ENCODE peak calls at places on chromosomes 11 and 22, in five cellular contexts. One of them, this sample, is unnamed. For H3K4me1, the result is how much of the 10 kb centered on the place peaks cover.

GRCh38 chr11:108662700-108663099 is 2.2 kb upstream of the DDX10 start:
- DNase-seq in suprapubic skin: no peak
- DNase-seq in lower lobe of right lung: no peak
- DNase-seq in CD8-positive, alpha-beta T cell: no peak
- DNase-seq in heart left ventricle: no peak
- DNase-seq in this sample: no peak

GRCh38 chr11:97641988-97642387 is 1252.2 kb downstream of the JRKL start:
- DNase-seq in lower lobe of right lung: no peak
- DNase-seq in heart left ventricle: no peak
- DNase-seq in CD8-positive, alpha-beta T cell: no peak
- DNase-seq in suprapubic skin: no peak
- DNase-seq in this sample: no peak

GRCh38 chr22:31652129-31652528 is 9.9 kb downstream of the PISD start:
- DNase-seq in heart left ventricle: no peak
- DNase-seq in lower lobe of right lung: no peak
- DNase-seq in CD8-positive, alpha-beta T cell: no peak
- DNase-seq in suprapubic skin: no peak
- DNase-seq in this sample: no peak

GRCh38 chr11:115334932-115335788 is 169.1 kb downstream of the CADM1 start:
- DNase-seq in lower lobe of right lung: no peak
- DNase-seq in heart left ventricle: no peak
- DNase-seq in suprapubic skin: no peak
- DNase-seq in CD8-positive, alpha-beta T cell: no peak
- DNase-seq in this sample: no peak

GRCh38 chr11:114291381-114291780 is 4.8 kb upstream of the NNMT start:
- DNase-seq in heart left ventricle: no peak
- DNase-seq in CD8-positive, alpha-beta T cell: no peak
- DNase-seq in suprapubic skin: no peak
- DNase-seq in lower lobe of right lung: no peak
- DNase-seq in this sample: no peak

GRCh38 chr11:67265633-67266423 is 445 bp upstream of the GRK2 start:
- DNase-seq in heart left ventricle: peak
- DNase-seq in lower lobe of right lung: peak
- DNase-seq in suprapubic skin: no peak
- DNase-seq in CD8-positive, alpha-beta T cell: peak
- DNase-seq in this sample: peak

GRCh38 chr11:103488021-103488420 is 378.8 kb downstream of the DYNC2H1 start:
- DNase-seq in suprapubic skin: no peak
- DNase-seq in heart left ventricle: no peak
- DNase-seq in lower lobe of right lung: no peak
- DNase-seq in CD8-positive, alpha-beta T cell: no peak
- DNase-seq in this sample: no peak

GRCh38 chr11:70867661-70868060 is 384.7 kb downstream of the SHANK2 start:
- DNase-seq in heart left ventricle: no peak
- DNase-seq in lower lobe of right lung: no peak
- DNase-seq in CD8-positive, alpha-beta T cell: no peak
- DNase-seq in suprapubic skin: no peak
- DNase-seq in this sample: no peak

GRCh38 chr22:37223965-37224551 is 11.8 kb upstream of the SSTR3 start:
- DNase-seq in lower lobe of right lung: no peak
- DNase-seq in heart left ventricle: no peak
- DNase-seq in suprapubic skin: no peak
- DNase-seq in CD8-positive, alpha-beta T cell: no peak
- DNase-seq in this sample: no peak

GRCh38 chr11:128901655-128902514 is 10.7 kb downstream of the KCNJ5 start:
- DNase-seq in lower lobe of right lung: no peak
- DNase-seq in CD8-positive, alpha-beta T cell: no peak
- DNase-seq in heart left ventricle: no peak
- DNase-seq in suprapubic skin: no peak
- DNase-seq in this sample: no peak

GRCh38 chr22:44120314-44120704 is 60.4 kb upstream of the PARVG start:
- DNase-seq in CD8-positive, alpha-beta T cell: no peak
- DNase-seq in suprapubic skin: no peak
- DNase-seq in heart left ventricle: no peak
- DNase-seq in lower lobe of right lung: no peak
- DNase-seq in this sample: no peak

GRCh38 chr11:61028135-61028729 is 56.8 kb downstream of the CD6 start:
- DNase-seq in CD8-positive, alpha-beta T cell: peak
- DNase-seq in lower lobe of right lung: no peak
- DNase-seq in heart left ventricle: no peak
- DNase-seq in suprapubic skin: no peak
- DNase-seq in this sample: no peak

GRCh38 chr11:102377891-102378290 is 30.9 kb downstream of the BIRC2 start:
- DNase-seq in lower lobe of right lung: no peak
- DNase-seq in suprapubic skin: no peak
- DNase-seq in heart left ventricle: no peak
- DNase-seq in CD8-positive, alpha-beta T cell: no peak
- DNase-seq in this sample: no peak

GRCh38 chr11:126172596-126173038 is 38.8 kb downstream of the RPUSD4 start:
- DNase-seq in CD8-positive, alpha-beta T cell: no peak
- DNase-seq in heart left ventricle: no peak
- DNase-seq in lower lobe of right lung: peak
- DNase-seq in suprapubic skin: no peak
- DNase-seq in this sample: no peak

GRCh38 chr11:66494935-66495334 is 14.7 kb downstream of the DPP3 start:
- DNase-seq in lower lobe of right lung: no peak
- DNase-seq in CD8-positive, alpha-beta T cell: no peak
- DNase-seq in heart left ventricle: no peak
- DNase-seq in suprapubic skin: no peak
- DNase-seq in this sample: no peak

GRCh38 chr11:73528013-73528412 is 69.9 kb downstream of the FAM168A start:
- DNase-seq in heart left ventricle: no peak
- DNase-seq in lower lobe of right lung: no peak
- DNase-seq in CD8-positive, alpha-beta T cell: no peak
- DNase-seq in suprapubic skin: no peak
- DNase-seq in this sample: no peak

DNA sequence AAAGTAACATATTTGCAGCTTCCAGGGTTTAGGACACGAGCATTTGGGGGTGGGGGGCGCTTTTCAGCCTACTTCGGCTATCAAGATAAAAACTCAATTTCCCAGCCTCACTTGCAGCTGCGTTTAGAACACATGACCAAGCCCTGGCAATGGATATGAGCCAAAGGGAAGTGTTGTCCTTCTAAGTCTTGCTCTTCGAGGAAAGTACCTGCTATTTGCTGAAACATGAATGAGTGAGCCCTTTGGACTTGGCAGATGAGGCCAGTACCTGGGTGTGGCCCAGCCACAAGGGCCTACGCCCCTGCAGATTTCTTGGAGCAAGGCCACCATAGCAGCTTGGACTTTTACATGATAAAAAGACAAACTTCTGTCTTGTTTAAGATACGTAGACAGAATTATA is 60.2 kb upstream of the SORL1 start:
- DNase-seq in heart left ventricle: no peak
- DNase-seq in suprapubic skin: no peak
- DNase-seq in lower lobe of right lung: peak
- DNase-seq in CD8-positive, alpha-beta T cell: no peak
- DNase-seq in this sample: no peak
- H3K4me1 ChIP-seq in heart left ventricle: under half
- H3K4me1 ChIP-seq in suprapubic skin: under half
- H3K4me1 ChIP-seq in lower lobe of right lung: under half
- H3K4me1 ChIP-seq in CD8-positive, alpha-beta T cell: under half
- H3K4me1 ChIP-seq in this sample: under half

GRCh38 chr11:118532091-118532490 is 1.1 kb downstream of the TMEM25 start:
- DNase-seq in suprapubic skin: no peak
- DNase-seq in lower lobe of right lung: no peak
- DNase-seq in heart left ventricle: no peak
- DNase-seq in CD8-positive, alpha-beta T cell: no peak
- DNase-seq in this sample: no peak
- H3K27ac ChIP-seq in suprapubic skin: no peak
- H3K27ac ChIP-seq in lower lobe of right lung: no peak
- H3K27ac ChIP-seq in heart left ventricle: no peak
- H3K27ac ChIP-seq in CD8-positive, alpha-beta T cell: peak
- H3K27ac ChIP-seq in this sample: peak

GRCh38 chr11:88491674-88492073 is 154.1 kb upstream of the CTSC start:
- DNase-seq in heart left ventricle: no peak
- DNase-seq in lower lobe of right lung: no peak
- DNase-seq in CD8-positive, alpha-beta T cell: no peak
- DNase-seq in suprapubic skin: no peak
- DNase-seq in this sample: no peak
- H3K4me1 ChIP-seq in heart left ventricle: under half
- H3K4me1 ChIP-seq in lower lobe of right lung: under half
- H3K4me1 ChIP-seq in CD8-positive, alpha-beta T cell: under half
- H3K4me1 ChIP-seq in suprapubic skin: under half
- H3K4me1 ChIP-seq in this sample: under half

DNA sequence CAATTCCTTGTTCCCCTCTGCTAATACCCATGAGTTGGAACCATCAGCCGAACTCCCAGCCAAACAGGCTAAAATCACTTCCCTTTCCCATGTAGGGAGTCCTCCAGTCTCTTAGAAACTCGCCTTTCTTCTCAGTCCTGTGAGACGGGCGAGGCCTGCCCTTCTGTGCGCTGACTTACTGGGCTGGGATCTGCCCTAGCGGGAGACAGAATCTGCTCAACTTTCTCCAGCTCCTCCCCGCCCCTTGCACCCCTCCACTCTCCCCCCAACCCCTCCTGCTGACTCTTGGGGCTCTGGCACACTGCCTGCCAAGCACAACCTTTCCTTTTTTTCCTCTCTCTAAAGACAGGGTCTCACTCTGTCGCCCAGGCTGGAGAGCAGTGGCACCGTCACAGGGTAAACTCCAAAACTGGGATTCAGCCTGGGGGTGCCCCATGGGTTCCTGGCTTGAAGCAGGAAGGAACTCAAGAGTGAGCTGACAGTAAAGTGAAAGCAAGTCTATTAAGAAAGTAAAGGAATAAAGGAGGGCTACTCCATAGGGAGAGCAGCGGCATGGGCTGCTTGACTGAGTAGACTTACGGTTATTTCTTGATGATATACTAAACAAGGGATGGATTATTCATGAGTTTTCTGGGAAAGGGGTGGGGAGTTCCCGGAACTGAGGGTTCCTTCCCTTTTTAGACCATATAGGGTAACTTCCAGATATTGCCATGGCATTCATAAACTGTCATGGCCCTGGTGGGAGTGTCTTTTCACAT is 53.1 kb upstream of the EMID1 start:
- DNase-seq in CD8-positive, alpha-beta T cell: no peak
- DNase-seq in suprapubic skin: peak
- DNase-seq in lower lobe of right lung: no peak
- DNase-seq in heart left ventricle: no peak
- DNase-seq in this sample: no peak
- H3K27ac ChIP-seq in CD8-positive, alpha-beta T cell: no peak
- H3K27ac ChIP-seq in suprapubic skin: peak
- H3K27ac ChIP-seq in lower lobe of right lung: peak
- H3K27ac ChIP-seq in heart left ventricle: peak
- H3K27ac ChIP-seq in this sample: peak

GRCh38 chr11:2102132-2102882 is 36.9 kb downstream of the IGF2 start:
- DNase-seq in heart left ventricle: peak
- DNase-seq in CD8-positive, alpha-beta T cell: no peak
- DNase-seq in lower lobe of right lung: peak
- DNase-seq in suprapubic skin: peak
- DNase-seq in this sample: no peak

GRCh38 chr11:2102883-2103213 is 36.3 kb downstream of the IGF2 start:
- DNase-seq in heart left ventricle: no peak
- DNase-seq in suprapubic skin: no peak
- DNase-seq in lower lobe of right lung: no peak
- DNase-seq in CD8-positive, alpha-beta T cell: no peak
- DNase-seq in this sample: no peak

GRCh38 chr11:2100361-2101170 is 38.6 kb downstream of the IGF2 start:
- DNase-seq in lower lobe of right lung: peak
- DNase-seq in suprapubic skin: peak
- DNase-seq in heart left ventricle: peak
- DNase-seq in CD8-positive, alpha-beta T cell: no peak
- DNase-seq in this sample: peak

GRCh38 chr11:2099523-2100316 is 39.5 kb downstream of the IGF2 start:
- DNase-seq in CD8-positive, alpha-beta T cell: no peak
- DNase-seq in lower lobe of right lung: peak
- DNase-seq in suprapubic skin: peak
- DNase-seq in heart left ventricle: no peak
- DNase-seq in this sample: peak

DNA sequence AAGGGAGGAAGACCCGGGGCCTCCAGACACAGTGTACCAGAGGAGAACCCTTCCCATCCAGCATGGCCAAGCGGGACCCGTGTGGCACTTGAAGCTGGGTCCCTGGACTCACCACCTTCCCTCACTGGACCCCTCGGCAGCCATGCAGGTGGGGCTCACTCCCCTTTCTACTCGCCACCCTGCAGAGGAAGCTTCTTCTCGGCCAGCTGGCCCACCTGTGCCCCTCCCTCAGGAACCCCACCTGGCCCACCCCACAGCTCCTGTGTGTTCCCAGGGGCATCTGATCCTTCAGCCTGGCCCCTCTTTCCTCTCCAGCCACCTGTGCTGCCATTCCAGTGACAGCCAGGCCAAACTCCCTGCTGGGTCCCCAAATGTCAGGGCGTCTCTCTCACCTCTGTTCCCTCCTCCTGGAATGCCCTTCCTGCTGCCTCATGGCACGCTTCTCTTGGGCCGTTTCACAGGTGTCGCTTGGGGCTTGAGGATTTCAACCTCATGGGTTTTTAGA is 38.0 kb downstream of the IGF2 start:
- DNase-seq in suprapubic skin: no peak
- DNase-seq in lower lobe of right lung: peak
- DNase-seq in heart left ventricle: no peak
- DNase-seq in CD8-positive, alpha-beta T cell: no peak
- DNase-seq in this sample: peak
- H3K4me1 ChIP-seq in suprapubic skin: under half
- H3K4me1 ChIP-seq in lower lobe of right lung: under half
- H3K4me1 ChIP-seq in heart left ventricle: half or more
- H3K4me1 ChIP-seq in CD8-positive, alpha-beta T cell: under half
- H3K4me1 ChIP-seq in this sample: under half

DNA sequence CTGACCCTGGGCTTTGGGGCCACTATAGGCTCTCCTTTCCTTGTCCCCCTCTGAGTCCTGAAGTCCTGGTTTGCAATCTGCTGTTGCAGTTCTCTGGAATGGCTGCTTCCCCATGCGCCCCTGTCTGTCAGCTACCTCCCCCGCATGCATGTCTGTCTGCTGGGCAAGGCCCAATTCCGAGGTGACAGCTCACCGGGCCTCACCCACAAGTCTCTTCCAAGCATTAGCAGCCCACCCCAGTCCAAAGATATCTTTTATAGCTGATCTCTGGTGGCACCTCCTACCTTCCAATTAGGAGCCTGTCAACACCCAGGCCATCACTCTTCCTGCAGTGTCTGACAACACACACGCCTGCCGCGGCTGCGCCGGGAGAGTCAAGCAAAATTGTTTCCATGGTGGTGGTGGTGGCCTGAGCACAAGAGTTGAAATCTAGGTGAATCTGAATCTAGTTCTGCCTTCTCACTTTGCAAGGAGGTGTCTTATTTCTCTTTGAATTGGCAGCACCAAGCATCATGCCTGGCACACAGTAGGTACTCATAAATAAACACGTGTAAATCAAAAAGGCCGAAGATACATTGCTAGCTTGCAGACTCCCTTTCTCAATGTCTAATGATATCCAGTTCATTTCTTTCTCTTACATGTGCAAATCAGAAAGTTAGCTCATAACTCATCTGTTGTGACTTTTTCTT is 1.2 kb upstream of the LMO2 start:
- DNase-seq in heart left ventricle: no peak
- DNase-seq in suprapubic skin: no peak
- DNase-seq in lower lobe of right lung: no peak
- DNase-seq in CD8-positive, alpha-beta T cell: no peak
- DNase-seq in this sample: peak
- H3K27ac ChIP-seq in heart left ventricle: no peak
- H3K27ac ChIP-seq in suprapubic skin: no peak
- H3K27ac ChIP-seq in lower lobe of right lung: peak
- H3K27ac ChIP-seq in CD8-positive, alpha-beta T cell: peak
- H3K27ac ChIP-seq in this sample: peak

This sample was measured in upper lobe of left lung.